ENCODE peak calls at places on chromosomes 16 and 17, in six cellular contexts. G, J, O, V, B and P are unnamed samples.

GRCh38 chr17:979211-979538 is 401 bp downstream of the NXN start:
- DNase-seq in J (no peak), V (no peak), G (no peak), O (no peak), B (no peak), P (no peak)

GRCh38 chr16:17215306-17215705 is 255.5 kb downstream of the XYLT1 start:
- DNase-seq in V (no peak), G (no peak), J (no peak), O (no peak), B (no peak), P (no peak)

GRCh38 chr16:89373355-89374110 is 116.8 kb downstream of the ANKRD11 start:
- DNase-seq in V (peak; percentile 44), O (peak; percentile 32), J (no peak), B (no peak), G (peak; percentile 99), P (no peak)

GRCh38 chr17:10589553-10590145 is 40.2 kb upstream of the MYH2 start:
- DNase-seq in O (no peak), J (no peak), B (no peak), G (no peak), V (no peak), P (no peak)

GRCh38 chr17:59435238-59435637 is 103.8 kb downstream of the YPEL2 start:
- DNase-seq in G (peak; percentile 75), J (no peak), B (peak; percentile 97), V (peak; percentile 82), O (no peak), P (no peak)

GRCh38 chr17:80870401-80870800 is 121.2 kb upstream of the CHMP6 start:
- DNase-seq in J (no peak), B (no peak), V (no peak), G (peak; percentile 24), O (no peak), P (no peak)

GRCh38 chr16:86272744-86273143 is 237.6 kb upstream of the FOXF1 start:
- DNase-seq in O (no peak), B (no peak), J (no peak), V (no peak), G (no peak), P (no peak)

GRCh38 chr16:56743840-56744239 is 13.9 kb downstream of the NUP93 start:
- DNase-seq in B (no peak), O (no peak), J (no peak), V (peak; percentile 61), G (peak; percentile 61), P (no peak)

GRCh38 chr16:78570409-78571141 is 471.1 kb downstream of the WWOX start:
- DNase-seq in B (no peak), J (no peak), G (no peak), V (no peak), O (no peak), P (no peak)

GRCh38 chr17:78718575-78719209 is 63.4 kb downstream of the CYTH1 start:
- DNase-seq in J (no peak), G (no peak), B (no peak), V (no peak), O (no peak), P (no peak)
- H3K27ac ChIP-seq in J (peak overlapping the region; percentile 29), G (no peak overlapping the region), B (no peak overlapping the region), V (no peak overlapping the region), O (peak overlapping the region; percentile 84), P (no peak overlapping the region)

GRCh38 chr16:709651-710499 is 4.3 kb upstream of the FBXL16 start:
- DNase-seq in B (peak; percentile 54), V (peak; percentile 85), G (peak; percentile 96), O (no peak), J (no peak), P (no peak)
- TF ChIP-seq CTCF in B (peak; percentile 12), V (no peak), G (no peak), O (no peak), J (no peak), P (no peak)

GRCh38 chr17:82495844-82496528 is 23.5 kb upstream of the FOXK2 start:
- DNase-seq in V (no peak), J (peak; percentile 78), O (no peak), B (no peak), G (no peak), P (no peak)

GRCh38 chr17:82493517-82493840 is 26.1 kb upstream of the FOXK2 start:
- DNase-seq in V (no peak), B (no peak), G (no peak), J (no peak), O (no peak), P (no peak)

GRCh38 chr17:82496529-82497434 is 22.8 kb upstream of the FOXK2 start:
- DNase-seq in O (peak; percentile 97), G (peak; percentile 87), J (peak; percentile 99), B (peak; percentile 93), V (peak; percentile 95), P (peak; percentile 98)

GRCh38 chr17:82494236-82495055 is 25.1 kb upstream of the FOXK2 start:
- DNase-seq in V (peak; percentile 94), B (peak; percentile 94), O (peak; percentile 71), G (peak; percentile 91), J (peak; percentile 93), P (peak; percentile 96)

DNA sequence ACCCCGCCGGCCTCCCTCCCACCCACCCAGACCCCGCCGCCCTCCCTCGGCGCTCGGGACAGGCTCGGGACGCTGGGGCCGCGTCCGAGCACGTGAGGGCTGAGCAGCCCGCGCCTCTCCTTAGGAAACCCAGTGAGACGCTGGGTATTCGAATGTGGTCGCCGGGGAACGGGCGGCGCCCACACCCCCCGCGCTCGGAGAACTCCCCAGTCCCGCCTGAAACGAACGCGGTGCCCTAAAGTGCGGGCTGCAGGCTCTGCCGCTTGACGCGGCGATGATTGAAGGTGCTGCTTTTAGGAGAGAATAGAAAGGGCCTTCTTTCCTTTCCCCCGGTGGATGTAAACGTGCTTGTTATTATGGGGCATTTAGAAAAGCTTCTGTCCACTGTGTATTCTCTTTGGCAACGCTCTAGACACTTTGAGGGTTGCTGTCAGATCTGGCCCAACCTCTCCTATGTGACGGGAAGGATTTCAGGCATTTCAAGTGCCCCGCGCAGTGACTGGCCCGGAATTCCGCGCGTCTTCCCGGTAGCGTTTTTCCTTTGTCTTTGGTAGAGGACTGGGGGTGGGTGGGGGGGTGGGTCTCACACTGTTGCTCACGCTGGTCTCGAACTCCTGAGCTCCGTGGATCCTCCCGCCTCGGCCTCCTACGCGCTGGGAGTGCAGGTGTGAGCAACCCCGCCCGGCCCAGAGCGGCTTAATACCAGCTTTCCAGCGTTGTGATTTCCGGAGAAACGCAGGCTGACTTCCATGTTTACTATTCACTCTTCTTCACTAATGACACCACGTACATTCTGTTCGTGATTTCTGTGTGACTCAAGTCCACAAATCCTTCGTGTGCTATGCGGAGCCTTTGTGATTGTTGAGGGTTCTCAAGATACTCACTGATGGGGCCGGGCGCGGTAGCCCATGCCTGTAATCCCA is 21.8 kb upstream of the FOXK2 start:
- DNase-seq in B (peak; percentile 27), G (peak; percentile 31), V (peak; percentile 46), J (peak; percentile 39), O (peak; percentile 36), P (no peak)
- H3K4me3 ChIP-seq in B (peak overlapping the region; percentile 63), G (peak overlapping the region; percentile 55), V (peak overlapping the region; percentile 48), J (peak overlapping the region; percentile 51), O (peak overlapping the region; percentile 71), P (peak overlapping the region; percentile 87)

DNA sequence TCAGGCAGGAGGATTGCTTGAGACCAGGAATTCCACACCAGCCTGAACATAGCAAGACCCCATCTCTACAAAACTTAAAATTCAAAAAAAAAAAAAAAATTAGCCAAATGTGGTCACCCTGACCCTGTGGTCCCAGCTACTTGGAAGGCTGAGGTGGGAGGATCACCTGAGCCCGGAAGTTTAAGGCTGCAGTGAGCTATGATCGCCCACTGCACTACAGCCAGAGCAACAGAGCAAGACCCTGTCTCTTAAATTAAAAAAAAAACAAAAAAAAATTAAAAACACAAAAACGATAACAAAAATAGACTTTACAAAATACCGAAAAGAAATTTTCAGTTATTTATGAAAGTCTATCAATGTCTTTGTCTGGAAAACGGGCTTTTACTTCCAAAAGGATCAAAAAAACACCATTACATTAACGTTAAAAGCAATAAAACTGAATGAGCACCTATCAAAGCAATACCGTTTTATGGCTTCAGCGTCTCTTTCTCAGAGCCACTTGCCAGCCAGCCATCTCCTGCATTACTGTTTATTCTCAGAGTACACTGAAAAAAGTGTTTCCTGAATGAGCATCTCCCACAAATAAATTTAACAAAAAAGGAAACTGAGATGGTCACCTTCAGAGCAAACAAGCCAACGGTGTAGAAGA is 6.1 kb downstream of the USP7 start:
- DNase-seq in B (no peak), J (peak; percentile 47), V (no peak), O (no peak), G (no peak), P (no peak)
- H3K27ac ChIP-seq in B (no peak overlapping the region), J (peak overlapping the region; percentile 68), V (no peak overlapping the region), O (peak overlapping the region; percentile 69), G (peak overlapping the region; percentile 77), P (peak overlapping the region; percentile 37)

GRCh38 chr17:48908047-48908843 is at the start of gene UBE2Z:
- DNase-seq in O (peak; percentile 88), B (peak; percentile 98), V (peak; percentile 98), G (peak; percentile 88), J (peak; percentile 93), P (peak; percentile 79)
- TF ChIP-seq CTCF in O (peak; percentile 11), B (peak; percentile 40), V (peak; percentile 6), G (peak; percentile 25), J (no peak), P (peak; percentile 19)

DNA sequence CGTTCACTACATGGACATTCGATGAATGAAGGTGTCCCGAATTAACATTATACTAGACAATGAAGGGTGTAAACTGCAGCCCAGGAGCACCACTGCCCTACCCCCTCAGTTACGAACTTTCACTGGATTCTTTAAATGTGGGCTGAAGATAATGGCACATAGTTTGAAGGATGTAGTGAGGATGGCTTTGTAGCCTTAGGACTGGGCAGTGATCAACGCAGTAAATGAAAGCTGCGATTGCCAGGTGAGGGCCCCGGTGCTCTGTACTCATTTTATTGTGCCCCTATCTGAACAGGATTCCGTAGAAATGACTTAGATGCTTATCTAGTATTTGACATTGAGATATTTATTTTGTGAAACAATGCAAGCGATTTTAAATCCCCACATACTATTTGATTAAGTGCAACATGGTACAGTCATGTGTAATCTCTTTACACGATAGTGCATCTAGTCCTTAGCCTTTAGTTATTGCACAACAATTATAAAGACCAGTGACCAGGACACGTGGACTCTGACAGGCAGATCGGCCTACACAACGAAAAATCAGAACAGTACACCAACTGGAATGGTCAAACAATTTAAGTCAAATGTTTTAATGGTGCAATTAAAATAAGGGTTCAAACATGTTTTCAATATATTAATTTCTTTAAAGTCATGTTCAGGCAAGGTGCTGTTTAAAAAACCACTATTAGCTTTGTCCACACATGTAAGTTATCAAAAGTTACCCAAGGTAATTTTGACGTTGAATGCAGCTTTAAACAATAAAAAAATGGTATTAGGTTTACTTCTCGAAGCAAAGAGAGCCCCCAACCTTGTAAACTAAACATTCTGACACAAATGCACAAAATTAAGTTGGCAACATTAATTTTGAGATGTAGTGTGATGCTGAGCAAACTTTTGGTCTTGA is 17.4 kb upstream of the ERN1 start:
- DNase-seq in B (peak; percentile 52), O (no peak), V (peak; percentile 51), G (no peak), J (no peak), P (no peak)
- H3K4me3 ChIP-seq in B (peak overlapping the region; percentile 81), O (peak overlapping the region; percentile 83), V (peak overlapping the region; percentile 45), G (peak overlapping the region; percentile 86), J (peak overlapping the region; percentile 79), P (peak overlapping the region; percentile 90)